ENCODE peak calls at places on chromosome 3, in eight cellular contexts. B is endothelial cell of umbilical vein, L is SK-N-SH, E is HCT116, C is H1, X is HepG2, F is K562, V is GM12878. N is an unnamed sample. For H3K36me3, the result is how much of the 10 kb centered on the place peaks cover.

GRCh38 chr3:49998326-49998725 is 58.4 kb downstream of the RBM6 start:
- DNase-seq in C (no peak), B (peak), X (no peak), E (no peak), L (no peak), V (no peak), F (no peak), N (no peak)

GRCh38 chr3:8357859-8358258 is 143.8 kb upstream of the LMCD1 start:
- DNase-seq in X (no peak), L (no peak), B (no peak), C (no peak), V (no peak), E (no peak), F (no peak), N (no peak)

GRCh38 chr3:179071161-179071568 is 444 bp downstream of the ZMAT3 start:
- DNase-seq in E (no peak), F (no peak), B (peak), V (no peak), C (no peak), L (no peak), X (peak), N (no peak)

GRCh38 chr3:57281710-57282109 is 10.8 kb downstream of the ASB14 start:
- DNase-seq in B (no peak), V (no peak), X (no peak), F (no peak), E (no peak), L (no peak), C (no peak), N (no peak)

GRCh38 chr3:105790534-105790933 is 78.3 kb downstream of the CBLB start:
- DNase-seq in V (no peak), F (no peak), E (no peak), X (no peak), B (no peak), L (no peak), C (no peak), N (no peak)

GRCh38 chr3:23859012-23859743 is 53.4 kb downstream of the UBE2E1 start:
- DNase-seq in X (no peak), V (no peak), F (no peak), L (no peak), E (no peak), B (peak), C (no peak), N (no peak)

GRCh38 chr3:12440927-12441326 is 43.4 kb upstream of the TSEN2 start:
- DNase-seq in C (no peak), B (no peak), X (no peak), L (peak), V (no peak), F (no peak), E (no peak), N (no peak)

GRCh38 chr3:129195731-129196256 is 12.1 kb upstream of the CNBP start:
- DNase-seq in F (no peak), V (no peak), L (no peak), B (peak), X (peak), E (no peak), C (no peak), N (no peak)

GRCh38 chr3:171789759-171790505 is 20.4 kb downstream of the PLD1 start:
- DNase-seq in F (no peak), X (no peak), C (no peak), B (no peak), V (no peak), L (no peak), E (no peak), N (no peak)

GRCh38 chr3:13480340-13481318 is 523 bp downstream of the HDAC11 start:
- DNase-seq in F (no peak), V (no peak), L (no peak), X (no peak), E (no peak), C (no peak), B (no peak), N (no peak)

GRCh38 chr3:197002701-197003454 is 26.7 kb downstream of the MELTF start:
- DNase-seq in F (peak), X (peak), C (peak), V (no peak), L (peak), B (peak), E (peak), N (no peak)
- TF ChIP-seq POLR2AphosphoS5 in F (no peak), X (no peak), C (no peak), V (peak), L (no peak), B (peak), E (peak), N (no peak)

DNA sequence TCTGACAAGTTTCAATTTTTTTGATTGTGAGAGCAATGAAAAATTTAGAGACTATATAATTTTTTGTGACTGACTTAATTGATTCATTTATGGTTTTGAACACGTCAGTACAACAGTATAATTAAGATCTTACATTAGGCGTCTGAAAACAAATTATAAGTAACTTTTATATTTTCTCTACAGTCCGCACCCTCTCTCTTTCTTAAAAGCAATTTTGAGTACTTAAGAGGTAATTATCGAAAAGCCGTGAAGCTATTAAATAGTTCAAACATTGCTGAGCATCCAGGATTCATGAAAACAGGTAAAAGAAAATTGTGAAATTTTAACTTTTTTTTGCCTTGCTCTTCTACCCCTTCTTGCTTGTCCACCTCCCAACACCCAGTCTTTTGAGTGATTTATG is 34.9 kb downstream of the CNOT10 start:
- DNase-seq in X (no peak), V (no peak), C (no peak), L (no peak), B (no peak), E (no peak), F (no peak), N (no peak)
- H3K36me3 ChIP-seq in X (under half), V (under half), C (under half), L (under half), B (under half), E (under half), F (half or more), N (under half)

DNA sequence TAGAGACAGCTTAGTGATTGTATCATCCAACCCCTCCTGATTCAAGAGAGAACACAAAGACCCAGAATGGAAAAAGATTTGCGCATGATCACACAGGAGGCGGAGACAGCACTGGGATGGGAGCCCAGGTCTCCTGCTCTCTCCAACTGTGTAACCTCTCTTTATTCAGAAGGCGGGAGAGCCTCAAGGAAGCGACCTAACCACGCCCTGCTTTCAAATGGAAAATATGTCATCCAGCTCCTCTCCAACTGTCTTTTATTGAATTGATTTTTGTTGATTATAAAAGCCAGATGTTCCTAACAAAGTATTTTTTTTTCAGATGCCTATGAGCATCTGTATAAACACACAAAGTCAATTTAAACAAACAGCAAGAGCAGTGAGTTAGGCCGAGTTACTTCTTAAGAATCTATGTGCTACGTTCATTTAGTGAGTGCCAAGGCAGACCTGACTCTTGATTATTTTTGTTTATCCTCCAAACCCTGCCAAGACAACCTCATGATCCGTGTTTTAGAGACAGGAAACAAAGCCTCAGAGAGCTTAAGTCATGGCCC is 74.5 kb downstream of the BFSP2 start:
- DNase-seq in F (no peak), V (no peak), E (no peak), C (no peak), L (no peak), X (no peak), B (no peak), N (no peak)
- H3K9ac ChIP-seq in F (no peak), V (peak), E (no peak), C (no peak), L (no peak), X (no peak), B (no peak), N (no peak)

DNA sequence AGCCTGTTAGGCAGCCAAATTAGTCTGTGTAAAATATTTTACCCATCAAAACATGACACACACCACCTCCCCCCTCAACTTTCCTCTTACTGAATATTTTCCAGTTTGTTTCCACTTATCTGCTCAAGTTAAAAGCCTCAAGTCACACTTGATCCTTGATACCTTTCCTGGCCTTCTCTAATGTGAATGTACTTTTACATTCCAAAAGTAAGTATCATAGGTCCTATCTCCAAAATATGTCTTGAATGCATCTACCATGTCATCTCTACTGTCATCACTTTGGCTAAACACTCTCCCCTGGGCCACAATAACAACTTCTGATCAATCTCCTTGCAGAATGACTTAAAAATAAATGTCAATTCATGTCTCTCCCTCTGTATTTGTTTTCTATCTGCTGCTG is 28.1 kb downstream of the EOGT start:
- DNase-seq in V (no peak), C (no peak), B (no peak), F (no peak), L (no peak), X (no peak), E (no peak), N (no peak)
- TF ChIP-seq POLR2AphosphoS5 in V (no peak), C (no peak), B (no peak), F (no peak), L (no peak), X (no peak), E (no peak), N (no peak)

GRCh38 chr3:157155591-157155990 is 4.4 kb downstream of the CCNL1 start:
- DNase-seq in V (no peak), C (no peak), L (no peak), F (no peak), X (no peak), B (no peak), E (no peak), N (no peak)
- H3K36me3 ChIP-seq in V (half or more), C (half or more), L (half or more), F (half or more), X (under half), B (half or more), E (half or more), N (half or more)

N was measured in SK-N-MC.